ENCODE peak calls at places on chromosomes 16 and 17, in seven cellular contexts. T, P, G, I, H, R and V are unnamed samples.

GRCh38 chr16:85303354-85303883 is 191.1 kb upstream of the CIBAR2 start:
- DNase-seq in T (peak; percentile 49), P (no peak), G (peak; percentile 81), I (no peak), H (no peak), R (peak; percentile 69), V (peak; percentile 78)

GRCh38 chr16:88429387-88430184 is 23.5 kb upstream of the ZFPM1 start:
- DNase-seq in T (no peak), P (no peak), G (no peak), I (no peak), H (no peak), R (no peak), V (no peak)

GRCh38 chr17:46205975-46206374 is 12.7 kb upstream of the KANSL1 start:
- DNase-seq in T (no peak), P (no peak), G (no peak), I (no peak), H (no peak), R (no peak), V (no peak)

GRCh38 chr16:79001156-79001997 is 599.2 kb downstream of the MAF start:
- DNase-seq in T (no peak), P (no peak), G (peak; percentile 38), I (no peak), H (no peak), R (no peak), V (no peak)

GRCh38 chr17:3851461-3852100 is 5.5 kb upstream of the NCBP3 start:
- DNase-seq in T (no peak), P (no peak), G (no peak), I (no peak), H (no peak), R (no peak), V (no peak)

GRCh38 chr17:15779119-15779518 is 47.0 kb downstream of the TBC1D26 start:
- DNase-seq in T (no peak), P (no peak), G (no peak), I (no peak), H (no peak), R (no peak), V (no peak)

GRCh38 chr17:8577868-8578267 is 52.7 kb downstream of the MYH10 start:
- DNase-seq in T (no peak), P (no peak), G (no peak), I (no peak), H (no peak), R (no peak), V (no peak)

GRCh38 chr17:69820881-69821473 is 254.0 kb upstream of the KCNJ16 start:
- DNase-seq in T (no peak), P (no peak), G (no peak), I (no peak), H (no peak), R (no peak), V (no peak)

GRCh38 chr17:80349437-80350160 is 65.4 kb upstream of the ENDOV start:
- DNase-seq in T (no peak), P (no peak), G (no peak), I (no peak), H (no peak), R (no peak), V (no peak)